ENCODE peak calls at places on chromosomes 2 and 18, in four cellular contexts. One of them, this sample, is unnamed.

GRCh38 chr2:7566382-7566881 is 649.2 kb downstream of the RNF144A start:
- DNase-seq in keratinocyte: no peak
- DNase-seq in WERI-Rb-1: no peak
- DNase-seq in cardiac fibroblast: no peak
- DNase-seq in this sample: no peak

GRCh38 chr2:40584432-40584831 is 132.5 kb upstream of the SLC8A1 start:
- DNase-seq in WERI-Rb-1: no peak
- DNase-seq in keratinocyte: no peak
- DNase-seq in cardiac fibroblast: peak
- DNase-seq in this sample: no peak

GRCh38 chr2:10911291-10912075 is at the start of gene KCNF1:
- DNase-seq in keratinocyte: no peak
- DNase-seq in WERI-Rb-1: peak
- DNase-seq in cardiac fibroblast: peak
- DNase-seq in this sample: peak

GRCh38 chr2:236892721-236893120 is 193.0 kb upstream of the COPS8 start:
- DNase-seq in WERI-Rb-1: no peak
- DNase-seq in cardiac fibroblast: no peak
- DNase-seq in keratinocyte: no peak
- DNase-seq in this sample: no peak

GRCh38 chr18:47756364-47757016 is 174.0 kb downstream of the SMAD2 start:
- DNase-seq in keratinocyte: no peak
- DNase-seq in cardiac fibroblast: peak
- DNase-seq in WERI-Rb-1: peak
- DNase-seq in this sample: peak

GRCh38 chr2:83972123-83972522 is 487.0 kb downstream of the SUCLG1 start:
- DNase-seq in WERI-Rb-1: no peak
- DNase-seq in cardiac fibroblast: no peak
- DNase-seq in keratinocyte: no peak
- DNase-seq in this sample: no peak

GRCh38 chr2:133249362-133249761 is 318.9 kb downstream of the NCKAP5 start:
- DNase-seq in cardiac fibroblast: no peak
- DNase-seq in WERI-Rb-1: no peak
- DNase-seq in keratinocyte: no peak
- DNase-seq in this sample: no peak

GRCh38 chr2:56714400-56714799 is 530.6 kb downstream of the CCDC85A start:
- DNase-seq in cardiac fibroblast: no peak
- DNase-seq in WERI-Rb-1: no peak
- DNase-seq in keratinocyte: no peak
- DNase-seq in this sample: no peak

GRCh38 chr2:14558382-14558919 is 74.1 kb upstream of the LRATD1 start:
- DNase-seq in WERI-Rb-1: no peak
- DNase-seq in cardiac fibroblast: no peak
- DNase-seq in keratinocyte: no peak
- DNase-seq in this sample: no peak

GRCh38 chr2:231557571-231558217 is 27.4 kb upstream of the NMUR1 start:
- DNase-seq in WERI-Rb-1: peak
- DNase-seq in keratinocyte: peak
- DNase-seq in cardiac fibroblast: peak
- DNase-seq in this sample: peak

GRCh38 chr2:114797942-114798341 is 355.5 kb downstream of the DPP10 start:
- DNase-seq in WERI-Rb-1: no peak
- DNase-seq in cardiac fibroblast: no peak
- DNase-seq in keratinocyte: no peak
- DNase-seq in this sample: no peak

GRCh38 chr18:28834889-28835288 is 658.0 kb upstream of the CDH2 start:
- DNase-seq in cardiac fibroblast: peak
- DNase-seq in WERI-Rb-1: no peak
- DNase-seq in keratinocyte: no peak
- DNase-seq in this sample: no peak

GRCh38 chr2:43021791-43022500 is 204.5 kb downstream of the ZFP36L2 start:
- DNase-seq in cardiac fibroblast: no peak
- DNase-seq in WERI-Rb-1: no peak
- DNase-seq in keratinocyte: no peak
- DNase-seq in this sample: no peak

GRCh38 chr2:197877038-197877437 is 72.6 kb downstream of the PLCL1 start:
- DNase-seq in cardiac fibroblast: no peak
- DNase-seq in keratinocyte: no peak
- DNase-seq in WERI-Rb-1: no peak
- DNase-seq in this sample: no peak

GRCh38 chr2:101463458-101463857 is 11.5 kb downstream of the RFX8 start:
- DNase-seq in keratinocyte: no peak
- DNase-seq in WERI-Rb-1: no peak
- DNase-seq in cardiac fibroblast: no peak
- DNase-seq in this sample: no peak

GRCh38 chr2:101012706-101013181 is 10.7 kb downstream of the RPL31 start:
- DNase-seq in cardiac fibroblast: peak
- DNase-seq in WERI-Rb-1: no peak
- DNase-seq in keratinocyte: no peak
- DNase-seq in this sample: peak

GRCh38 chr2:236644502-236644911 is 74.9 kb downstream of the ACKR3 start:
- DNase-seq in cardiac fibroblast: no peak
- DNase-seq in keratinocyte: no peak
- DNase-seq in WERI-Rb-1: no peak
- DNase-seq in this sample: no peak

GRCh38 chr2:231036578-231037106 is 681 bp upstream of the C2orf72 start:
- DNase-seq in keratinocyte: no peak
- DNase-seq in WERI-Rb-1: no peak
- DNase-seq in cardiac fibroblast: no peak
- DNase-seq in this sample: no peak

GRCh38 chr2:174842496-174842895 is 78.2 kb upstream of the CHRNA1 start:
- DNase-seq in cardiac fibroblast: no peak
- DNase-seq in WERI-Rb-1: no peak
- DNase-seq in keratinocyte: no peak
- DNase-seq in this sample: no peak

GRCh38 chr2:72754628-72755320 is 71.1 kb downstream of the EXOC6B start:
- DNase-seq in keratinocyte: no peak
- DNase-seq in WERI-Rb-1: no peak
- DNase-seq in cardiac fibroblast: no peak
- DNase-seq in this sample: no peak

GRCh38 chr2:149020432-149020851 is 18.1 kb upstream of the LYPD6B start:
- DNase-seq in WERI-Rb-1: no peak
- DNase-seq in keratinocyte: no peak
- DNase-seq in cardiac fibroblast: no peak
- DNase-seq in this sample: no peak

GRCh38 chr18:46859855-46860254 is 57.5 kb downstream of the PIAS2 start:
- DNase-seq in cardiac fibroblast: peak
- DNase-seq in keratinocyte: no peak
- DNase-seq in WERI-Rb-1: no peak
- DNase-seq in this sample: no peak

GRCh38 chr2:234689911-234690379 is 193.1 kb upstream of the ARL4C start:
- DNase-seq in WERI-Rb-1: no peak
- DNase-seq in keratinocyte: no peak
- DNase-seq in cardiac fibroblast: no peak
- DNase-seq in this sample: no peak

GRCh38 chr2:159758686-159759085 is 39.3 kb downstream of the CD302 start:
- DNase-seq in keratinocyte: no peak
- DNase-seq in WERI-Rb-1: no peak
- DNase-seq in cardiac fibroblast: peak
- DNase-seq in this sample: no peak

GRCh38 chr2:63435080-63435479 is 153.2 kb downstream of the WDPCP start:
- DNase-seq in keratinocyte: no peak
- DNase-seq in WERI-Rb-1: no peak
- DNase-seq in cardiac fibroblast: no peak
- DNase-seq in this sample: no peak

GRCh38 chr2:13585732-13586131 is 869.0 kb downstream of the TRIB2 start:
- DNase-seq in keratinocyte: no peak
- DNase-seq in WERI-Rb-1: no peak
- DNase-seq in cardiac fibroblast: no peak
- DNase-seq in this sample: no peak

GRCh38 chr2:241530571-241530970 is 22.2 kb upstream of the STK25 start:
- DNase-seq in cardiac fibroblast: no peak
- DNase-seq in keratinocyte: no peak
- DNase-seq in WERI-Rb-1: no peak
- DNase-seq in this sample: no peak

GRCh38 chr2:8671802-8672201 is 10.1 kb upstream of the ID2 start:
- DNase-seq in cardiac fibroblast: no peak
- DNase-seq in WERI-Rb-1: no peak
- DNase-seq in keratinocyte: no peak
- DNase-seq in this sample: no peak

GRCh38 chr18:1053654-1054315 is 149.1 kb downstream of the ADCYAP1 start:
- DNase-seq in keratinocyte: no peak
- DNase-seq in cardiac fibroblast: no peak
- DNase-seq in WERI-Rb-1: no peak
- DNase-seq in this sample: no peak

GRCh38 chr2:58146707-58147106 is 94.4 kb downstream of the FANCL start:
- DNase-seq in cardiac fibroblast: peak
- DNase-seq in keratinocyte: peak
- DNase-seq in WERI-Rb-1: no peak
- DNase-seq in this sample: no peak

GRCh38 chr2:21307037-21307436 is 183.3 kb downstream of the TDRD15 start:
- DNase-seq in keratinocyte: no peak
- DNase-seq in cardiac fibroblast: no peak
- DNase-seq in WERI-Rb-1: no peak
- DNase-seq in this sample: no peak

GRCh38 chr2:3670941-3671340 is 12.9 kb downstream of the ALLC start:
- DNase-seq in keratinocyte: no peak
- DNase-seq in WERI-Rb-1: peak
- DNase-seq in cardiac fibroblast: no peak
- DNase-seq in this sample: no peak

GRCh38 chr2:162301151-162301804 is 17.2 kb downstream of the IFIH1 start:
- DNase-seq in WERI-Rb-1: peak
- DNase-seq in cardiac fibroblast: peak
- DNase-seq in keratinocyte: no peak
- DNase-seq in this sample: peak

GRCh38 chr2:236545814-236546480 is 23.7 kb upstream of the ACKR3 start:
- DNase-seq in WERI-Rb-1: no peak
- DNase-seq in cardiac fibroblast: no peak
- DNase-seq in keratinocyte: no peak
- DNase-seq in this sample: no peak

GRCh38 chr18:27577265-27577664 is 392.2 kb upstream of the CHST9 start:
- DNase-seq in keratinocyte: no peak
- DNase-seq in WERI-Rb-1: no peak
- DNase-seq in cardiac fibroblast: no peak
- DNase-seq in this sample: no peak

GRCh38 chr2:236955675-236956618 is 129.7 kb upstream of the COPS8 start:
- DNase-seq in cardiac fibroblast: no peak
- DNase-seq in WERI-Rb-1: no peak
- DNase-seq in keratinocyte: no peak
- DNase-seq in this sample: no peak

GRCh38 chr18:50097702-50098101 is 97.2 kb downstream of the MYO5B start:
- DNase-seq in keratinocyte: no peak
- DNase-seq in cardiac fibroblast: no peak
- DNase-seq in WERI-Rb-1: no peak
- DNase-seq in this sample: no peak

GRCh38 chr2:74587664-74588277 is 33.3 kb downstream of the DOK1 start:
- DNase-seq in cardiac fibroblast: peak
- DNase-seq in keratinocyte: no peak
- DNase-seq in WERI-Rb-1: peak
- DNase-seq in this sample: peak

GRCh38 chr2:227415538-227416424 is 28.0 kb upstream of the SCYGR1 start:
- DNase-seq in WERI-Rb-1: no peak
- DNase-seq in keratinocyte: no peak
- DNase-seq in cardiac fibroblast: peak
- DNase-seq in this sample: no peak

GRCh38 chr2:240603846-240604245 is 17.3 kb downstream of the CAPN10 start:
- DNase-seq in cardiac fibroblast: no peak
- DNase-seq in WERI-Rb-1: peak
- DNase-seq in keratinocyte: no peak
- DNase-seq in this sample: no peak

GRCh38 chr2:165348441-165348840 is 109.2 kb downstream of the SCN2A start:
- DNase-seq in WERI-Rb-1: no peak
- DNase-seq in cardiac fibroblast: no peak
- DNase-seq in keratinocyte: no peak
- DNase-seq in this sample: no peak
- TF ChIP-seq CTCF in WERI-Rb-1: no peak
- TF ChIP-seq CTCF in cardiac fibroblast: no peak
- TF ChIP-seq CTCF in keratinocyte: no peak
- TF ChIP-seq CTCF in this sample: no peak

GRCh38 chr2:46171996-46172546 is 125.1 kb upstream of the EPAS1 start:
- DNase-seq in keratinocyte: peak
- DNase-seq in cardiac fibroblast: no peak
- DNase-seq in WERI-Rb-1: no peak
- DNase-seq in this sample: no peak
- TF ChIP-seq CTCF in keratinocyte: peak
- TF ChIP-seq CTCF in cardiac fibroblast: peak
- TF ChIP-seq CTCF in WERI-Rb-1: no peak
- TF ChIP-seq CTCF in this sample: no peak

DNA sequence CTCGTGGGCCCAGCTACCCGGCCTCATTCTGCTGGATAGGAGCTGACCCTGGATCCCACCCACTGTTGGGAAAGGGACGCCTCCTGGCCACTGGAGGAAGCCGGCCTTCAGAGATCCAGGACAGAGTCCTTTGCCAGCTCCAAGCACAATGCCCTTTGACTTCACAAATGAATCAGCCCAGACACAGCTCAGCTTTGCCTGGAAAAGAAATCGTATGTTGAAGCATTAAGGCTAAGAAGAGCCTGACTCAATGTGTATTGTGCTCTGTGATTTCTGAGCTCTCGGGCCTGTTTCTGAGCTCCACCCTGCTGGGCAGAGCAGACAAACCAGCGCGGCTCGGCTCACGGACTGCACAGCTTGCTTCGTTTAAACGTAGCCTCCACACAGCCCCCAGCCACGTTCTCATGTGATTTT is 162.9 kb upstream of the APCDD1 start:
- DNase-seq in cardiac fibroblast: no peak
- DNase-seq in WERI-Rb-1: no peak
- DNase-seq in keratinocyte: no peak
- DNase-seq in this sample: no peak
- TF ChIP-seq CTCF in cardiac fibroblast: no peak
- TF ChIP-seq CTCF in WERI-Rb-1: no peak
- TF ChIP-seq CTCF in keratinocyte: no peak
- TF ChIP-seq CTCF in this sample: no peak

GRCh38 chr2:137096693-137097092 is 331.3 kb downstream of the THSD7B start:
- DNase-seq in keratinocyte: no peak
- DNase-seq in cardiac fibroblast: no peak
- DNase-seq in WERI-Rb-1: no peak
- DNase-seq in this sample: no peak
- TF ChIP-seq CTCF in keratinocyte: peak
- TF ChIP-seq CTCF in cardiac fibroblast: peak
- TF ChIP-seq CTCF in WERI-Rb-1: no peak
- TF ChIP-seq CTCF in this sample: no peak

DNA sequence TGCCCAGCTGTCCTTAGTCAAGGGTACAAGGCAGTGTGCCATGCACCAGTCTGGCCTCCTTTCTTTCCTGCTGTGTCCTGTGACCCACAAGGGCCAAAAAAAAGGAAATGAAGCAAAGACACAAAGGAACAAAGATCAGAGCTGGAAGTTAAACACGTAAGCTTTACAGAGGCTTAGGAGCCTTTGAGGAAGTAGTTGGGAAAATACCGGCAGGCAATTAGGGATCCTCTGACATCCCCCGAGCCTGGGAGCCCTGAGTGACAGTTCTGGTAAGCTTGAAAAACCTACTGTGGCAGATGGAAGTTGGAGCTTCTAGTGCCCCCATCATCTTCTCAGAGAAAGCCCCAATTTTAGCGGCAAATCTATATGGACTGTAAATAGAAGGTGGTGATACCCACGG is 78.5 kb downstream of the SPRED2 start:
- DNase-seq in WERI-Rb-1: peak
- DNase-seq in cardiac fibroblast: no peak
- DNase-seq in keratinocyte: no peak
- DNase-seq in this sample: no peak
- TF ChIP-seq CTCF in WERI-Rb-1: no peak
- TF ChIP-seq CTCF in cardiac fibroblast: no peak
- TF ChIP-seq CTCF in keratinocyte: no peak
- TF ChIP-seq CTCF in this sample: no peak

GRCh38 chr2:156156580-156156979 is 175.9 kb downstream of the NR4A2 start:
- DNase-seq in cardiac fibroblast: no peak
- DNase-seq in keratinocyte: no peak
- DNase-seq in WERI-Rb-1: no peak
- DNase-seq in this sample: no peak
- TF ChIP-seq CTCF in cardiac fibroblast: no peak
- TF ChIP-seq CTCF in keratinocyte: peak
- TF ChIP-seq CTCF in WERI-Rb-1: peak
- TF ChIP-seq CTCF in this sample: no peak

GRCh38 chr2:222057249-222058073 is 241.3 kb downstream of the PAX3 start:
- DNase-seq in cardiac fibroblast: peak
- DNase-seq in keratinocyte: no peak
- DNase-seq in WERI-Rb-1: no peak
- DNase-seq in this sample: no peak
- TF ChIP-seq CTCF in cardiac fibroblast: peak
- TF ChIP-seq CTCF in keratinocyte: peak
- TF ChIP-seq CTCF in WERI-Rb-1: peak
- TF ChIP-seq CTCF in this sample: peak